ENCODE peak calls at places on chromosome 2, in ten cellular contexts. T is AG09319, X is AG09309, F is body of pancreas, V is right lobe of liver, M is Calu3, N is mucosa of descending colon, L is foreskin fibroblast, C is RWPE1, J is GM12865. R is an unnamed sample.

GRCh38 chr2:53051157-53051556 is 716.4 kb upstream of the CHAC2 start:
- DNase-seq in T (no peak), X (no peak), F (no peak), V (no peak), M (no peak), N (no peak), L (no peak), C (peak), J (no peak), R (no peak)

GRCh38 chr2:172106128-172106961 is 3.6 kb upstream of the DLX2 start:
- DNase-seq in T (no peak), X (no peak), F (no peak), V (no peak), M (peak), N (peak), L (peak), C (no peak), J (peak), R (peak)

GRCh38 chr2:230754200-230754599 is 41.6 kb downstream of the CAB39 start:
- DNase-seq in T (no peak), X (no peak), F (no peak), V (no peak), M (no peak), N (no peak), L (no peak), C (no peak), J (no peak), R (no peak)

GRCh38 chr2:224689539-224689938 is 26.6 kb downstream of the CCDC195 start:
- DNase-seq in T (no peak), X (no peak), F (no peak), V (no peak), M (no peak), N (no peak), L (no peak), C (peak), J (no peak), R (no peak)

GRCh38 chr2:230927711-230928341 is 2.8 kb upstream of the GPR55 start:
- DNase-seq in T (no peak), X (no peak), F (no peak), V (peak), M (no peak), N (peak), L (no peak), C (no peak), J (no peak), R (no peak)

GRCh38 chr2:39068757-39069515 is 51.9 kb downstream of the SOS1 start:
- DNase-seq in T (no peak), X (no peak), F (no peak), V (no peak), M (no peak), N (no peak), L (no peak), C (peak), J (peak), R (peak)

GRCh38 chr2:88003074-88003755 is 13.1 kb downstream of the RNU2-63P start:
- DNase-seq in T (no peak), X (no peak), F (no peak), V (no peak), M (no peak), N (no peak), L (peak), C (no peak), J (no peak), R (no peak)

GRCh38 chr2:153101187-153101586 is 377.4 kb downstream of the RPRM start:
- DNase-seq in T (no peak), X (no peak), F (no peak), V (no peak), M (no peak), N (no peak), L (no peak), C (no peak), J (no peak), R (no peak)

GRCh38 chr2:40450066-40450841 is 1.6 kb downstream of the SLC8A1 start:
- DNase-seq in T (no peak), X (no peak), F (no peak), V (no peak), M (no peak), N (no peak), L (peak), C (no peak), J (no peak), R (peak)

GRCh38 chr2:238684362-238685326 is 163.2 kb upstream of the TWIST2 start:
- DNase-seq in T (peak), X (peak), F (no peak), V (no peak), M (peak), N (no peak), L (peak), C (peak), J (no peak), R (peak)

GRCh38 chr2:125679903-125680302 is 976.1 kb upstream of the GYPC start:
- DNase-seq in T (no peak), X (no peak), F (no peak), V (no peak), M (no peak), N (peak), L (no peak), C (no peak), J (no peak), R (no peak)

GRCh38 chr2:152042636-152043615 is 55.9 kb downstream of the CACNB4 start:
- DNase-seq in T (no peak), X (no peak), F (no peak), V (no peak), M (no peak), N (no peak), L (no peak), C (no peak), J (peak), R (no peak)

GRCh38 chr2:120669121-120669952 is 66.3 kb upstream of the GLI2 start:
- DNase-seq in T (no peak), X (no peak), F (no peak), V (peak), M (peak), N (no peak), L (peak), C (no peak), J (no peak), R (no peak)

GRCh38 chr2:186636800-186637795 is 47.2 kb downstream of the ITGAV start:
- DNase-seq in T (no peak), X (no peak), F (no peak), V (no peak), M (no peak), N (no peak), L (no peak), C (no peak), J (no peak), R (no peak)

GRCh38 chr2:126798276-126799140 is 100.2 kb upstream of the TEX51 start:
- DNase-seq in T (no peak), X (no peak), F (no peak), V (no peak), M (no peak), N (no peak), L (no peak), C (no peak), J (no peak), R (no peak)

GRCh38 chr2:207055254-207055653 is 110.5 kb downstream of the KLF7 start:
- DNase-seq in T (no peak), X (no peak), F (no peak), V (no peak), M (no peak), N (no peak), L (no peak), C (no peak), J (no peak), R (no peak)

GRCh38 chr2:207051345-207051959 is 112.1 kb downstream of the CPO start:
- DNase-seq in T (no peak), X (no peak), F (no peak), V (no peak), M (no peak), N (no peak), L (peak), C (no peak), J (no peak), R (no peak)

GRCh38 chr2:207049122-207049521 is 109.8 kb downstream of the CPO start:
- DNase-seq in T (no peak), X (no peak), F (no peak), V (no peak), M (no peak), N (no peak), L (no peak), C (no peak), J (no peak), R (no peak)

GRCh38 chr2:207054521-207054920 is 111.2 kb downstream of the KLF7 start:
- DNase-seq in T (no peak), X (peak), F (no peak), V (no peak), M (no peak), N (no peak), L (peak), C (no peak), J (no peak), R (no peak)
- TF ChIP-seq CTCF in T (no peak), X (no peak), F (no peak), V (no peak), M (no peak), N (no peak), L (no peak), C (no peak), J (no peak), R (no peak)

DNA sequence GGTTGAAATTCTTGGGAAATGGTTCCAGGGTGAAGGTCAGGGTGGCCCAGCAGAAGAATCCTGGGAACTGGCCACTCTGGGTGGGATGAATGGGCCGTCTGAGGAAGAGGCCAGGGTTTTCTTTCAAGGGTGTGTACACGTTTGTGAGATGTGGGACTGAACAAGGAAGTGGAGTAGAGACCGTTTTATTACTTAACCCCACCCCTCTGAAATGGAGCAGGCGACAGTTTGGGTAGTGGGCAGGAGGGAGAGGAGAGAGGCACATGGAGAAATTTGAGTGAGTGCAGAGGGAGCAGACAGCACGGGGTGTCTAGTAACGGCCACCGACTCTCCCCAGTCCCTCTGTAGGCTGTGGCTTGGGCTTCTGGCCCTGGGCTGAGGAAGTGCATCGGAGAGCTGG is 135.1 kb downstream of the DYSF start:
- DNase-seq in T (no peak), X (no peak), F (no peak), V (no peak), M (no peak), N (no peak), L (no peak), C (no peak), J (no peak), R (no peak)
- TF ChIP-seq CTCF in T (no peak), X (no peak), F (no peak), V (no peak), M (no peak), N (no peak), L (no peak), C (no peak), J (no peak), R (no peak)

DNA sequence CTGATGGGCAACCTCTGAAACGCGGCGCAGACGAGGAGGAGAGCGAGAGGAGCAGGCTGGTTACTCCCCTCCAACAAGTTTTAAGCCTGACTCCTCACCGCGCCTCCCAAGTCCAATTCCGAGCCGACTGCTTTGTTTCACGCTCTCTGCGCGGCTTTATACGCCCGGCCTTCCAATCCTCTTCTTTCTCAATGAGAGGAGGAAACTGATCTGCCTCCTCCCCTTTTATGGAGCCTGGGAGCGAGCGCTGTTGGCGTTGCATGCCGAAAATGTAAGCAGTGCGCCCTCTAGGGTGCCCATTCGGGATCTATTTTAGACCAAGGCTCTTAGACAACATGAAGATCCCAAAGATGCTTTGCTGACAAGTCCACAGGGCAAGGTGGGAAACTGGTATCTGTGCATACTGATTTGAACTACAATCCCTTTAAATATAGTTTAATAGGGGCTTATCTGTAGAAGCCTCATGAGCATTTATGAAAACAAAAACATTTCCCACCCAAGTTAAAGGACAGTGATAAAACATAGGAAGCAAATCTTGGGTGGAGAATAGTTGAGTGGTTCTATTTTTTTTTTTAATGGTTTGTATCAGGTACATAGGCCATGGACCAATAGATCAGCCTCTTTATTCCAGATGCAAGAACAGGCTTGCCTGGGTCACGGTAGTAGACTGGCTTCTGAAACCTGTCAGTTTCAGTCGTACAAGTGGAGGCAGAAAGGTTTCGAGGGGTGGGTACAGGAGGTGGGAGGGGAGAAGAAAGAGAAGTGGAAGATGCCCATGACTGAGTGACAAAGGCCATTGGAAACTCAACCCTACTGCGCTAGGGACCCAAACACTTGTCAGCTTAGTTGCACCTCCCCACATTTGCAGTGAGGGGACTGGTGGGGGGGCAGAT is at the start of gene RND3:
- DNase-seq in T (peak), X (peak), F (peak), V (peak), M (peak), N (peak), L (peak), C (peak), J (peak), R (peak)
- TF ChIP-seq CTCF in T (peak), X (peak), F (peak), V (peak), M (peak), N (peak), L (peak), C (peak), J (peak), R (peak)

DNA sequence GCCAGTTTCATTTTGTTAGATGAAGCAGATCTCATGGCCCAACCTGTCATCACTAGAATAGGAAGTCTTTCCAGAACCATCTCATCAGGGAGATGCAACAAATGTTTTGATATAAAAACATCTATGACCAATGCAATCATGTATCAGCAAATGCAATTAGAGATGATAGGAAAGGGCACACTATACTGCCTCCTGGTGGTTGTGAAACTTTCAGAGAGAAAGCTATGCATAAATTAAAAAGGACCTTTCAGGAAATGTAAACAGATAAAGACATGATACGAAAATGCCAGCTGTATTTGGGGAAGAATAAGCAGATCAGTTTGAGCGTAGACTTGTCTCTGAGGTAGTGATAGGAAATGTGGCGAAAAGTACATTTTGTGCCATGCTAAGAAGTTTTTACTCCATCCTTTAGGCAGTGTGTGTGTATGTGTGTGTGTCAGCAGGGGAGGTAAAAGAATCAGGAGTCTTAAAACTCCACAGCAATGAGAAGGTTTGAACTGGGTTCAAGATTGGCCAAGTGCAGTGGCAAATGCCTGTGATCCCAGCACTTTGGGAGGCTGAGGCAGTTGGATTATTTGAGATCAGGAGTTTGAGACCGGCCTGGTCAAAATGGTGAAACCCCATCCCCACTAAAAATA is 479.3 kb downstream of the CPS1 start:
- DNase-seq in T (no peak), X (no peak), F (no peak), V (no peak), M (peak), N (no peak), L (no peak), C (no peak), J (peak), R (no peak)
- TF ChIP-seq CTCF in T (peak), X (peak), F (peak), V (peak), M (peak), N (no peak), L (peak), C (no peak), J (peak), R (peak)

GRCh38 chr2:233925402-233925801 is 8.2 kb downstream of the TRPM8 start:
- DNase-seq in T (no peak), X (no peak), F (no peak), V (no peak), M (no peak), N (no peak), L (no peak), C (no peak), J (no peak), R (no peak)

GRCh38 chr2:233926806-233927205 is 9.6 kb downstream of the TRPM8 start:
- DNase-seq in T (no peak), X (no peak), F (no peak), V (no peak), M (no peak), N (no peak), L (no peak), C (peak), J (no peak), R (no peak)

GRCh38 chr2:233928594-233929351 is 11.6 kb downstream of the TRPM8 start:
- DNase-seq in T (no peak), X (no peak), F (no peak), V (no peak), M (peak), N (peak), L (peak), C (no peak), J (peak), R (no peak)

GRCh38 chr2:233934524-233934923 is 17.4 kb downstream of the TRPM8 start:
- DNase-seq in T (no peak), X (no peak), F (no peak), V (no peak), M (no peak), N (no peak), L (no peak), C (no peak), J (no peak), R (no peak)

DNA sequence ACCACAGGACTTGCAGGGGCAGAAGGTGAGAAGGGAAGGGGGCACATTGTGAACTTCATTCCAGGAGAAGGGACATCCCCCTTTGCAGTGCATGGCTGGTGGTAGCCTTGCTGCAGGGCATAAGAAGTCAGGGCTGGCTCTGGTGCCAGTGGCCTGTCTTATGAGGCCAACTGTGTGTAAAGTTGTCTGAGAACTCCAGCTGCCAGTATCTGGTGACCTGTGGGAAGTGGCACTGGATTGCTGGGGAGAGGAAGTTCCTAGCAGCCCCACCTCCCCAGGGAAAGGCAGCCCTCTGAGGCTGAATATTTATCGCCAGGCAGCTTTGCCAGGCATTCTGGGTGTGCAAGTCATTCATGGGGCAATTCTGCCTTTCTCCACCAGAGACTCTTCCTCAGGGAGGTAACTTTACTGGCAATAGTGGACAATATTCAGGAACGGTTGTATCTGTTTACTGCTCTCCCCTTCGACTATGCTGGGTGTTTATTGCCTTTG is 12.2 kb downstream of the TRPM8 start:
- DNase-seq in T (no peak), X (no peak), F (no peak), V (no peak), M (peak), N (peak), L (no peak), C (no peak), J (no peak), R (no peak)
- TF ChIP-seq CTCF in T (no peak), X (no peak), F (no peak), V (no peak), M (no peak), N (no peak), L (no peak), C (no peak), J (no peak), R (no peak)